ENCODE peak calls at places on chromosomes 2 and 18, in five cellular contexts. Y, S, X, C and O are unnamed samples.

GRCh38 chr2:231708773-231709635 is 679 bp downstream of the PTMA start:
- DNase-seq in Y (peak; percentile 57), C (no peak), S (peak; percentile 31), X (peak; percentile 61), O (no peak)

GRCh38 chr18:9474103-9474982 is 970 bp upstream of the RALBP1 start:
- DNase-seq in Y (no peak), X (peak; percentile 59), S (peak; percentile 73), C (no peak), O (no peak)

GRCh38 chr2:175877845-175878563 is 124.1 kb downstream of the LNPK start:
- DNase-seq in C (no peak), X (no peak), Y (no peak), S (peak; percentile 18), O (no peak)

GRCh38 chr2:71749671-71750101 is 296.3 kb downstream of the DYSF start:
- DNase-seq in X (no peak), Y (no peak), C (no peak), S (peak; percentile 3), O (peak; percentile 71)

GRCh38 chr18:45255142-45255890 is 360.0 kb upstream of the SLC14A2 start:
- DNase-seq in S (peak; percentile 92), C (no peak), Y (peak; percentile 70), X (no peak), O (peak; percentile 36)

GRCh38 chr2:30656079-30656478 is 151.2 kb downstream of the CAPN13 start:
- DNase-seq in X (no peak), Y (no peak), S (peak; percentile 71), C (no peak), O (no peak)

GRCh38 chr2:120587326-120587996 is 148.2 kb upstream of the GLI2 start:
- DNase-seq in S (no peak), Y (no peak), X (peak; percentile 75), C (no peak), O (no peak)

GRCh38 chr2:204583773-204584172 is 38.5 kb downstream of the PARD3B start:
- DNase-seq in Y (no peak), C (no peak), X (no peak), S (no peak), O (no peak)

GRCh38 chr2:140454717-140455116 is 1674.5 kb upstream of the NXPH2 start:
- DNase-seq in X (no peak), C (no peak), S (peak; percentile 76), Y (no peak), O (no peak)

GRCh38 chr2:55490554-55490953 is 29.0 kb upstream of the CFAP36 start:
- DNase-seq in C (no peak), X (peak; percentile 69), S (peak; percentile 82), Y (no peak), O (peak; percentile 45)

GRCh38 chr2:56718413-56718812 is 534.6 kb downstream of the CCDC85A start:
- DNase-seq in C (no peak), X (no peak), Y (no peak), S (no peak), O (no peak)

GRCh38 chr2:219368690-219369108 is 19.0 kb downstream of the DNPEP start:
- DNase-seq in C (no peak), Y (no peak), S (peak; percentile 90), X (no peak), O (no peak)

GRCh38 chr2:57696016-57696415 is 350.6 kb upstream of the VRK2 start:
- DNase-seq in Y (no peak), S (peak; percentile 1), C (no peak), X (peak; percentile 54), O (no peak)

GRCh38 chr2:64225491-64225890 is 81.3 kb upstream of the PELI1 start:
- DNase-seq in S (no peak), C (no peak), Y (no peak), X (no peak), O (no peak)

GRCh38 chr18:42436366-42436765 is 481.3 kb downstream of the PIK3C3 start:
- DNase-seq in C (no peak), S (no peak), X (no peak), Y (no peak), O (no peak)

GRCh38 chr2:207285451-207285771 is 119.7 kb upstream of the KLF7 start:
- DNase-seq in S (peak; percentile 21), X (no peak), Y (no peak), C (no peak), O (no peak)

GRCh38 chr2:207286106-207286505 is 120.4 kb upstream of the KLF7 start:
- DNase-seq in Y (no peak), C (no peak), S (no peak), X (no peak), O (no peak)

GRCh38 chr2:207283356-207283755 is 117.6 kb upstream of the KLF7 start:
- DNase-seq in S (no peak), X (peak; percentile 64), C (peak; percentile 10), Y (no peak), O (peak; percentile 24)

GRCh38 chr2:207282916-207283315 is 117.2 kb upstream of the KLF7 start:
- DNase-seq in C (no peak), X (no peak), S (no peak), Y (no peak), O (no peak)

DNA sequence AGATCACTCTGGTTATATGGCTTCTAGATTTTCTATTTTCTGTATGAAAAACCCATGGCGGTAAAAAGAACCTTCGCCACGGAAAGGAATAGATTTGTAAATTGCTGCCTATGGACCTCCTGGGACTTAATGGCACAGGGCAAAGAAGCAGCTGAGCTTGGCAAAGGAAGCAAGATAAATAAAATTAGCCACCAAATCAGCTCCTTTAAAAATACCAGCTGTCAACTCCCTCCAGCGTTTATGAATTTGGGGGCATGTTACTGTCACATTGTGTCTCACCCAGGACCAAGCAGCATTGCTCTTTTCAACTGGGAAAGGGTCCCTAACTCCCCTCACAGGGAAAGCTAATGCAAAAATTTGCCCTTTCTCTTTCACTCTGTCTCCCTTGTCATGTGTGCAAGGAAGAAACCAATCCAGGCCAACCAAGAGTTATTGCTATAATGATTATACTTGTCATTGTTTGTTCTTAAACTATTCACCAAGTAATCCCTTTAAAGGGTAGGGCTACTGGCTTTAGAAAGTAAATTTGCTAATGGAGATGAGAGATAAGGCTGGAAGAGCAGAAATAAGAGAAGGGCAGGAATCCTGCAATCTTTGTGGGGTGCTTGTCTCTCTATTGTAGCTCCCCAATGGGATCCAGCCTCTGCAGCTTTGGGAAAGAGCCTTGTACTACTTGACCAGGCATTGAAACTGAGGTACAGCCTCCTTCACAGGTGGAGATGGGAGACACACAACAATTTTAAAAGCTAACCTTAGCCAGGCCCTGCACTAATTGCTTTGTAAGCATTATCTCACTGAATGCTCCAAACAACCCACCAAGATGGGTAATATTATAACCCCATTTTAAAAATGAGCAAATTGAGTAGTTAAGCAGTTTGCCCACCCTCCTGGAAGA is 119.1 kb upstream of the KLF7 start:
- DNase-seq in X (no peak), Y (no peak), S (peak; percentile 24), C (no peak), O (no peak)
- H3K27ac ChIP-seq in X (no peak overlapping the region), Y (no peak overlapping the region), S (no peak overlapping the region), C (no peak overlapping the region), O (no peak overlapping the region)

GRCh38 chr2:226575928-226576327 is 223.7 kb downstream of the IRS1 start:
- DNase-seq in S (peak; percentile 57), Y (no peak), C (no peak), X (no peak), O (no peak)
- H3K27ac ChIP-seq in S (no peak overlapping the region), Y (no peak overlapping the region), C (no peak overlapping the region), X (no peak overlapping the region), O (no peak overlapping the region)

GRCh38 chr2:10236571-10237391 is 65.9 kb upstream of the HPCAL1 start:
- DNase-seq in C (no peak), S (no peak), Y (peak; percentile 17), X (peak; percentile 46), O (no peak)
- H3K27ac ChIP-seq in C (no peak overlapping the region), S (no peak overlapping the region), Y (no peak overlapping the region), X (no peak overlapping the region), O (no peak overlapping the region)

GRCh38 chr18:74216661-74217110 is 68.4 kb downstream of the TIMM21 start:
- DNase-seq in X (no peak), C (no peak), S (no peak), Y (no peak), O (no peak)
- H3K27ac ChIP-seq in X (no peak overlapping the region), C (no peak overlapping the region), S (no peak overlapping the region), Y (no peak overlapping the region), O (no peak overlapping the region)

DNA sequence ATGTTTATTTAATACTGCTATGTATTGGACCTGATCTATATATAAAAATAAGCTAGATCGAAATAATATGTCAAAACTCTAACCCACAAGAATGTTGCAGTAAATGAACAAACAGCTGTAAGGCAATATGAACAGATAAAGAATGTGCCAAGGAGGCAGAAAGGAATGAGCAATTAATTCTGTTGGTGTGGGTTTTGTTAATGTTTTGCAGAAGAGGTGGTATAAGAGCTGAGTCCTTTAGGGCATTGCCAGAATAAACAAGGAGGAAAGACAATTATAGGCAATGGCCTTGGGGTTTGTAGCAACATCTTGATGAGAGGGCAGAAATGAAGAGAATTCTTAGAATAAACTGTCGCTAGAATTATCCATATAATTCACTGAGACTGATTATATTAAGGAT is 241.0 kb upstream of the GULP1 start:
- DNase-seq in S (no peak), Y (no peak), C (no peak), X (no peak), O (no peak)
- H3K27ac ChIP-seq in S (no peak overlapping the region), Y (no peak overlapping the region), C (no peak overlapping the region), X (no peak overlapping the region), O (no peak overlapping the region)

GRCh38 chr2:144944506-144945230 is 424.7 kb upstream of the ZEB2 start:
- DNase-seq in Y (no peak), S (peak; percentile 56), X (no peak), C (no peak), O (no peak)

GRCh38 chr2:144941743-144942488 is 422.0 kb upstream of the ZEB2 start:
- DNase-seq in S (no peak), C (no peak), Y (no peak), X (no peak), O (no peak)

GRCh38 chr2:144943293-144943941 is 423.5 kb upstream of the ZEB2 start:
- DNase-seq in Y (no peak), X (no peak), C (no peak), S (no peak), O (no peak)

GRCh38 chr2:144942516-144943256 is 422.8 kb upstream of the ZEB2 start:
- DNase-seq in C (no peak), S (peak; percentile 81), X (no peak), Y (no peak), O (no peak)

DNA sequence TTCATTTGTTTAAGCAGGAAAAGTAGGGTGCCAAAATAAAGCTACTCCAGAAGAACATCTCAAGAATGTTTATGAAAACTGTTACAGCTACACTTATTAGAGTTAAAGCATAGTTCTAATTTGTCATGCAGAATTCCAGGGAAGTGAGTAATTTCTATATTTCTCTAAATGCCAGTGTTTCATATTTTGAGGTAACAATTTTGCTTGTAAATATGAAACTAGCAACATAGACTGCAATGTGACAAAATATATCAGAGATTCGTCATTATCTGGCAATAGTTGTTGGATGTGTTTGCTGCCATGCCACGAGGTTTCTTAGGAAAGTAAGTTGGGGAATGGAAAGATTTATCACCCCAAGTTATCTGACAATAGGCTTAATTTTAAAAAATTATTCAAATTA is 424.1 kb upstream of the ZEB2 start:
- DNase-seq in S (peak; percentile 49), X (no peak), Y (no peak), C (no peak), O (no peak)
- H3K27ac ChIP-seq in S (peak overlapping the region; percentile 17), X (no peak overlapping the region), Y (peak overlapping the region; percentile 1), C (no peak overlapping the region), O (no peak overlapping the region)